ENCODE peak calls at places on chromosomes 4 and X, in nine cellular contexts. O, K, F, D, Y, I, J, M and E are unnamed samples.

GRCh38 chr4:73103799-73104503 is 34.4 kb upstream of the COX18 start:
- DNase-seq in Y (no peak), M (no peak), F (no peak), K (no peak), J (no peak), O (no peak), D (no peak), I (no peak), E (no peak)

GRCh38 chr4:121154103-121154515 is 10.0 kb downstream of the TNIP3 start:
- DNase-seq in K (no peak), J (no peak), Y (no peak), D (no peak), F (peak), M (no peak), O (no peak), I (no peak), E (no peak)

GRCh38 chrX:14398725-14399124 is 130.6 kb upstream of the GLRA2 start:
- DNase-seq in F (no peak), Y (no peak), I (no peak), M (no peak), J (no peak), K (no peak), D (no peak), O (no peak), E (no peak)

GRCh38 chrX:28719620-28720019 is 132.4 kb downstream of the IL1RAPL1 start:
- DNase-seq in M (no peak), Y (no peak), O (no peak), J (no peak), K (no peak), F (no peak), D (no peak), I (no peak), E (no peak)

GRCh38 chr4:182240161-182241130 is 2.8 kb upstream of the TENM3 start:
- DNase-seq in F (no peak), K (no peak), I (no peak), Y (no peak), O (peak), J (no peak), M (peak), D (peak), E (no peak)

GRCh38 chrX:15973299-15973698 is 118.7 kb upstream of the AP1S2 start:
- DNase-seq in M (peak), J (no peak), D (peak), O (peak), K (peak), F (peak), Y (peak), I (peak), E (peak)

GRCh38 chr4:40214661-40215418 is 18.0 kb downstream of the RHOH start:
- DNase-seq in F (no peak), D (no peak), I (no peak), Y (no peak), J (no peak), O (no peak), K (no peak), M (no peak), E (no peak)

GRCh38 chrX:101485212-101486064 is at the start of gene ARMCX4:
- DNase-seq in K (no peak), M (peak), Y (no peak), D (peak), J (no peak), F (no peak), O (no peak), I (no peak), E (peak)

GRCh38 chrX:10612215-10612614 is 8.2 kb downstream of the MID1 start:
- DNase-seq in K (no peak), M (no peak), O (no peak), D (no peak), I (no peak), Y (no peak), J (no peak), F (no peak), E (no peak)

GRCh38 chr4:73019462-73020047 is 50.0 kb downstream of the COX18 start:
- DNase-seq in J (no peak), I (no peak), O (peak), F (peak), Y (no peak), D (no peak), M (peak), K (peak), E (no peak)

GRCh38 chr4:95086532-95086931 is 328.8 kb downstream of the BMPR1B start:
- DNase-seq in Y (no peak), M (no peak), J (no peak), K (no peak), I (no peak), D (no peak), O (no peak), F (no peak), E (peak)

GRCh38 chr4:164058775-164059174 is 564.3 kb downstream of the TMA16 start:
- DNase-seq in M (no peak), J (no peak), I (no peak), O (no peak), F (no peak), Y (no peak), D (no peak), K (no peak), E (no peak)

GRCh38 chr4:77818667-77819408 is at the start of gene CNOT6L:
- DNase-seq in M (peak), D (peak), O (peak), Y (peak), K (peak), J (peak), F (peak), I (peak), E (peak)

GRCh38 chr4:825969-826330 is at the start of gene CPLX1:
- DNase-seq in I (no peak), D (peak), J (peak), Y (peak), F (peak), M (peak), O (no peak), K (no peak), E (no peak)

GRCh38 chrX:26871967-26872366 is 591.2 kb downstream of the PPP4R3C start:
- DNase-seq in F (no peak), Y (no peak), I (no peak), M (no peak), D (no peak), K (no peak), J (no peak), O (no peak), E (no peak)

GRCh38 chrX:45849261-45849660 is 648.6 kb upstream of the DIPK2B start:
- DNase-seq in I (no peak), J (no peak), Y (no peak), K (peak), F (peak), O (peak), D (no peak), M (peak), E (peak)

GRCh38 chrX:153988493-153988892 is 15.9 kb downstream of the TMEM187 start:
- DNase-seq in Y (no peak), F (no peak), O (no peak), D (no peak), M (no peak), K (no peak), J (no peak), I (no peak), E (no peak)

GRCh38 chr4:157128395-157128794 is 52.4 kb downstream of the GLRB start:
- DNase-seq in I (no peak), O (no peak), Y (no peak), M (peak), F (no peak), D (no peak), K (no peak), J (no peak), E (no peak)

GRCh38 chrX:136259543-136259942 is 8.3 kb upstream of the MAP7D3 start:
- DNase-seq in F (no peak), O (no peak), Y (no peak), I (no peak), J (no peak), M (no peak), K (no peak), D (no peak), E (no peak)

GRCh38 chr4:72919937-72920336 is 149.6 kb downstream of the COX18 start:
- DNase-seq in M (no peak), O (no peak), F (no peak), Y (no peak), I (no peak), J (no peak), K (no peak), D (no peak), E (no peak)

GRCh38 chr4:184292877-184293276 is 75.2 kb upstream of the ENPP6 start:
- DNase-seq in D (no peak), Y (no peak), I (no peak), O (no peak), M (no peak), K (no peak), J (no peak), F (no peak), E (no peak)

GRCh38 chr4:3233391-3234071 is 15.4 kb upstream of the MSANTD1 start:
- DNase-seq in O (no peak), K (no peak), D (no peak), F (no peak), J (no peak), M (no peak), Y (no peak), I (no peak), E (no peak)

GRCh38 chr4:98745372-98745771 is 87.0 kb upstream of the TSPAN5 start:
- DNase-seq in F (no peak), I (no peak), M (peak), J (no peak), O (no peak), K (peak), Y (no peak), D (no peak), E (no peak)

GRCh38 chr4:155999743-156000142 is 46.1 kb upstream of the CTSO start:
- DNase-seq in J (no peak), F (peak), Y (no peak), I (no peak), M (peak), K (no peak), D (peak), O (no peak), E (peak)

GRCh38 chrX:49106296-49106695 is 17.2 kb downstream of the GPKOW start:
- DNase-seq in F (no peak), D (no peak), M (no peak), I (no peak), J (no peak), K (no peak), Y (no peak), O (no peak), E (no peak)

GRCh38 chrX:149151805-149152757 is 353.0 kb downstream of the IDS start:
- DNase-seq in Y (no peak), F (no peak), J (no peak), M (no peak), O (no peak), I (no peak), D (no peak), K (no peak), E (no peak)

GRCh38 chrX:128975716-128976115 is 547.6 kb downstream of the SMARCA1 start:
- DNase-seq in K (no peak), J (no peak), I (no peak), O (peak), M (peak), D (peak), F (peak), Y (no peak), E (peak)

GRCh38 chr4:142984871-142985585 is 138.9 kb upstream of the INPP4B start:
- DNase-seq in M (peak), Y (no peak), O (peak), F (no peak), D (peak), J (no peak), I (no peak), K (no peak), E (peak)

GRCh38 chr4:151276787-151277557 is at the start of gene PRSS48:
- DNase-seq in O (peak), M (peak), I (no peak), J (peak), Y (no peak), D (peak), K (no peak), F (peak), E (peak)

GRCh38 chrX:155028749-155029360 is 2.2 kb downstream of the FUNDC2 start:
- DNase-seq in O (no peak), J (no peak), F (no peak), M (no peak), K (no peak), I (no peak), Y (no peak), D (no peak), E (no peak)

GRCh38 chr4:168484626-168485025 is 4.3 kb upstream of the DDX60L start:
- DNase-seq in I (no peak), F (no peak), J (no peak), K (no peak), D (no peak), O (no peak), M (no peak), Y (no peak), E (no peak)

GRCh38 chr4:26325191-26325590 is 4.4 kb downstream of the RBPJ start:
- DNase-seq in J (no peak), I (no peak), F (no peak), Y (no peak), K (peak), M (no peak), D (no peak), O (no peak), E (no peak)

GRCh38 chr4:158991534-158992155 is 111.2 kb upstream of the RAPGEF2 start:
- DNase-seq in M (no peak), I (no peak), F (no peak), Y (no peak), O (no peak), J (no peak), D (no peak), K (no peak), E (no peak)